ENCODE peak calls at places on chromosomes 5 and 9, in six cellular contexts. O is stimulated activated CD4-positive, alpha-beta T cell treated with anti-CD3 and anti-CD28 coated beads, Interleukin-2, amount 100 ng/mL, for 48 hours; I is activated naive CD4-positive, alpha-beta T cell treated with anti-CD3 and anti-CD28 coated beads for 36 hours; J is thoracic aorta; L is NB4; X is GM19239. C is an unnamed sample.

GRCh38 chr9:7172445-7173115 is 414.8 kb downstream of the KDM4C start:
- DNase-seq in O (no peak), I (no peak), J (no peak), L (no peak), X (no peak), C (no peak)

GRCh38 chr5:39501403-39501802 is 76.6 kb upstream of the DAB2 start:
- DNase-seq in O (no peak), I (no peak), J (no peak), L (no peak), X (no peak), C (no peak)

GRCh38 chr5:174293481-174293880 is 248.0 kb downstream of the NSG2 start:
- DNase-seq in O (no peak), I (no peak), J (no peak), L (no peak), X (no peak), C (no peak)

GRCh38 chr9:106970219-106970975 is 107.4 kb downstream of the ZNF462 start:
- DNase-seq in O (no peak), I (no peak), J (no peak), L (no peak), X (no peak), C (no peak)

GRCh38 chr5:11737010-11737409 is 167.2 kb downstream of the CTNND2 start:
- DNase-seq in O (no peak), I (no peak), J (no peak), L (no peak), X (no peak), C (no peak)

GRCh38 chr9:110583237-110583636 is 3.7 kb upstream of the SVEP1 start:
- DNase-seq in O (no peak), I (no peak), J (no peak), L (no peak), X (no peak), C (no peak)

GRCh38 chr5:1186351-1187233 is 14.8 kb upstream of the SLC6A19 start:
- DNase-seq in O (no peak), I (no peak), J (no peak), L (no peak), X (no peak), C (no peak)

GRCh38 chr9:135281151-135281550 is 193.7 kb downstream of the OLFM1 start:
- DNase-seq in O (no peak), I (no peak), J (no peak), L (no peak), X (no peak), C (no peak)

GRCh38 chr5:170502692-170503091 is 1.1 kb upstream of the KCNIP1 start:
- DNase-seq in O (no peak), I (no peak), J (no peak), L (no peak), X (no peak), C (no peak)

GRCh38 chr9:35940474-35941467 is 17.2 kb downstream of the OR2S2 start:
- DNase-seq in O (no peak), I (peak), J (no peak), L (no peak), X (no peak), C (peak)

GRCh38 chr9:26773054-26773453 is 119.5 kb downstream of the CAAP1 start:
- DNase-seq in O (no peak), I (no peak), J (no peak), L (no peak), X (no peak), C (no peak)

GRCh38 chr9:21964925-21965385 is 29.2 kb downstream of the CDKN2A start:
- DNase-seq in O (peak), I (peak), J (no peak), L (no peak), X (no peak), C (peak)

GRCh38 chr5:79020861-79021561 is 35.9 kb upstream of the ARSB start:
- DNase-seq in O (peak), I (peak), J (no peak), L (peak), X (peak), C (peak)

GRCh38 chr5:74342948-74343682 is 297.4 kb downstream of the ENC1 start:
- DNase-seq in O (no peak), I (no peak), J (no peak), L (no peak), X (no peak), C (no peak)

GRCh38 chr9:136857606-136858412 is 5.7 kb downstream of the MAMDC4 start:
- DNase-seq in O (no peak), I (peak), J (no peak), L (no peak), X (no peak), C (no peak)

GRCh38 chr9:80062581-80062980 is 490.8 kb downstream of the TLE4 start:
- DNase-seq in O (no peak), I (no peak), J (no peak), L (no peak), X (no peak), C (no peak)

GRCh38 chr5:116404001-116404400 is 170.6 kb downstream of the SEMA6A start:
- DNase-seq in O (no peak), I (no peak), J (no peak), L (no peak), X (no peak), C (no peak)

GRCh38 chr5:23164971-23165370 is 311.8 kb upstream of the CDH12 start:
- DNase-seq in O (no peak), I (no peak), J (no peak), L (no peak), X (no peak), C (no peak)

GRCh38 chr5:146051678-146052077 is 53.7 kb downstream of the PLAC8L1 start:
- DNase-seq in O (no peak), I (no peak), J (no peak), L (no peak), X (no peak), C (no peak)

GRCh38 chr5:123802298-123802951 is 290.4 kb downstream of the CSNK1G3 start:
- DNase-seq in O (no peak), I (no peak), J (no peak), L (no peak), X (no peak), C (no peak)